ENCODE peak calls at places on chromosomes 2 and 18, in five cellular contexts. T is A549, E is bronchial epithelial cell, A is midbrain, Y is fibroblast of pulmonary artery. F is an unnamed sample.

GRCh38 chr2:100292022-100292580 is 30.2 kb downstream of the LONRF2 start:
- DNase-seq in E (peak), T (peak), A (no peak), Y (peak), F (peak)

GRCh38 chr18:40109251-40110049 is 1845.6 kb upstream of the PIK3C3 start:
- DNase-seq in E (no peak), A (no peak), T (no peak), Y (no peak), F (no peak)

GRCh38 chr2:240149943-240150784 is 9.7 kb upstream of the OTOS start:
- DNase-seq in T (peak), A (no peak), Y (peak), E (peak), F (peak)

GRCh38 chr2:216551234-216551633 is 52.6 kb downstream of the RPL37A start:
- DNase-seq in E (peak), Y (peak), T (no peak), A (no peak), F (no peak)

GRCh38 chr18:22579271-22579670 is 161.6 kb upstream of the CTAGE1 start:
- DNase-seq in T (no peak), A (no peak), E (no peak), Y (no peak), F (no peak)

GRCh38 chr18:68679531-68679930 is 35.4 kb downstream of the TMX3 start:
- DNase-seq in T (no peak), Y (peak), E (peak), A (no peak), F (no peak)

GRCh38 chr2:10626837-10627236 is 62.9 kb downstream of the NOL10 start:
- DNase-seq in E (no peak), T (no peak), Y (no peak), A (no peak), F (no peak)

GRCh38 chr2:85890522-85891176 is 1.9 kb upstream of the ST3GAL5 start:
- DNase-seq in A (peak), T (no peak), E (peak), Y (no peak), F (no peak)

GRCh38 chr18:42108071-42108470 is 153.0 kb downstream of the PIK3C3 start:
- DNase-seq in T (no peak), E (no peak), A (no peak), Y (no peak), F (no peak)

GRCh38 chr2:111990856-111991255 is 64.2 kb upstream of the TMEM87B start:
- DNase-seq in A (no peak), E (no peak), Y (no peak), T (no peak), F (no peak)

GRCh38 chr18:69469444-69469919 is 68.8 kb downstream of the DOK6 start:
- DNase-seq in Y (no peak), E (no peak), A (no peak), T (peak), F (peak)

GRCh38 chr2:55843096-55843991 is 80.2 kb downstream of the EFEMP1 start:
- DNase-seq in T (peak), E (peak), Y (peak), A (no peak), F (peak)

GRCh38 chr18:76479351-76480238 is 15.4 kb downstream of the ZNF516 start:
- DNase-seq in A (no peak), Y (no peak), E (no peak), T (no peak), F (no peak)

GRCh38 chr18:2822213-2822612 is 24.6 kb upstream of the EMILIN2 start:
- DNase-seq in Y (no peak), A (no peak), E (no peak), T (no peak), F (no peak)

GRCh38 chr2:53202063-53202462 is 565.5 kb upstream of the CHAC2 start:
- DNase-seq in T (peak), A (peak), Y (peak), E (peak), F (peak)

GRCh38 chr2:38722271-38723115 is 28.7 kb downstream of the SRSF7 start:
- DNase-seq in E (no peak), A (no peak), Y (no peak), T (no peak), F (no peak)